ENCODE peak calls at places on chromosome 9, in nine cellular contexts. G is HS-5; O is NB4; J is stimulated activated CD8-positive, alpha-beta memory T cell treated with anti-CD3 and anti-CD28 coated beads, Interleukin-7, amount 100 ng/mL, for 24 hours; E is AG09309; K is NCI-H1105 treated with DMSO at 0.1 percent for 48 hours; X is non-pigmented ciliary epithelial cell; W is head of caudate nucleus; Q is uterus. I is an unnamed sample.

GRCh38 chr9:38047301-38048251 is 21.5 kb downstream of the SHB start:
- DNase-seq in G (peak), O (peak), J (no peak), E (peak), K (no peak), X (peak), W (peak), Q (no peak), I (peak)

GRCh38 chr9:23123048-23123632 is 676.5 kb downstream of the DMRTA1 start:
- DNase-seq in G (peak), O (peak), J (no peak), E (no peak), K (peak), X (peak), W (peak), Q (no peak), I (no peak)

GRCh38 chr9:112861638-112862555 is 28.8 kb downstream of the SLC46A2 start:
- DNase-seq in G (no peak), O (peak), J (no peak), E (no peak), K (no peak), X (no peak), W (peak), Q (no peak), I (no peak)

GRCh38 chr9:133508046-133508445 is 16.7 kb downstream of the MYMK start:
- DNase-seq in G (no peak), O (no peak), J (no peak), E (no peak), K (no peak), X (no peak), W (no peak), Q (no peak), I (no peak)

GRCh38 chr9:89635007-89635742 is 30.4 kb downstream of the GADD45G start:
- DNase-seq in G (peak), O (no peak), J (no peak), E (peak), K (peak), X (peak), W (peak), Q (peak), I (peak)

GRCh38 chr9:76859860-76860259 is 46.1 kb downstream of the PRUNE2 start:
- DNase-seq in G (no peak), O (peak), J (no peak), E (no peak), K (no peak), X (no peak), W (no peak), Q (no peak), I (no peak)

GRCh38 chr9:28916348-28916747 is 1343.1 kb upstream of the C9orf72 start:
- DNase-seq in G (no peak), O (no peak), J (no peak), E (no peak), K (no peak), X (no peak), W (no peak), Q (no peak), I (no peak)

GRCh38 chr9:7216004-7216821 is 458.4 kb downstream of the KDM4C start:
- DNase-seq in G (peak), O (peak), J (no peak), E (peak), K (no peak), X (no peak), W (no peak), Q (no peak), I (no peak)

GRCh38 chr9:133770076-133770777 is 32.1 kb upstream of the SARDH start:
- DNase-seq in G (no peak), O (no peak), J (no peak), E (no peak), K (no peak), X (no peak), W (no peak), Q (no peak), I (no peak)

GRCh38 chr9:117028103-117028858 is 341.2 kb downstream of the TRIM32 start:
- DNase-seq in G (no peak), O (no peak), J (no peak), E (no peak), K (no peak), X (no peak), W (no peak), Q (no peak), I (no peak)

GRCh38 chr9:124694394-124695279 is 76.5 kb downstream of the NR6A1 start:
- DNase-seq in G (no peak), O (no peak), J (no peak), E (no peak), K (no peak), X (no peak), W (no peak), Q (no peak), I (no peak)

GRCh38 chr9:120659617-120660169 is 54.6 kb downstream of the MEGF9 start:
- DNase-seq in G (no peak), O (no peak), J (no peak), E (no peak), K (no peak), X (no peak), W (no peak), Q (no peak), I (no peak)

GRCh38 chr9:132908635-132909034 is 29.9 kb downstream of the SPACA9 start:
- DNase-seq in G (no peak), O (no peak), J (no peak), E (no peak), K (no peak), X (no peak), W (no peak), Q (no peak), I (no peak)

GRCh38 chr9:124281934-124282351 is 24.2 kb downstream of the NEK6 start:
- DNase-seq in G (no peak), O (no peak), J (no peak), E (no peak), K (no peak), X (no peak), W (no peak), Q (no peak), I (no peak)

GRCh38 chr9:121545875-121546423 is 46.3 kb upstream of the GGTA1 start:
- DNase-seq in G (peak), O (peak), J (peak), E (peak), K (peak), X (no peak), W (peak), Q (peak), I (peak)

GRCh38 chr9:18632624-18633407 is 158.9 kb downstream of the ADAMTSL1 start:
- DNase-seq in G (no peak), O (no peak), J (no peak), E (peak), K (no peak), X (peak), W (no peak), Q (peak), I (no peak)

GRCh38 chr9:132597073-132597775 is 14.8 kb downstream of the BARHL1 start:
- DNase-seq in G (no peak), O (no peak), J (no peak), E (no peak), K (no peak), X (no peak), W (peak), Q (no peak), I (no peak)

GRCh38 chr9:137438591-137439157 is 2.5 kb downstream of the ENTPD8 start:
- DNase-seq in G (no peak), O (no peak), J (no peak), E (no peak), K (no peak), X (no peak), W (no peak), Q (no peak), I (no peak)

GRCh38 chr9:108296056-108296455 is 559.7 kb downstream of the ACTL7B start:
- DNase-seq in G (peak), O (no peak), J (no peak), E (peak), K (no peak), X (peak), W (no peak), Q (no peak), I (no peak)

GRCh38 chr9:73183917-73184861 is 32.5 kb downstream of the ANXA1 start:
- DNase-seq in G (no peak), O (peak), J (no peak), E (peak), K (peak), X (no peak), W (no peak), Q (no peak), I (peak)

GRCh38 chr9:92276223-92277007 is 17.1 kb downstream of the IARS1 start:
- DNase-seq in G (no peak), O (peak), J (no peak), E (no peak), K (no peak), X (no peak), W (no peak), Q (peak), I (no peak)

GRCh38 chr9:121736147-121736721 is 84.8 kb downstream of the DAB2IP start:
- DNase-seq in G (no peak), O (no peak), J (no peak), E (no peak), K (no peak), X (no peak), W (no peak), Q (peak), I (no peak)

GRCh38 chr9:92759446-92759845 is 5.2 kb downstream of the BICD2 start:
- DNase-seq in G (no peak), O (no peak), J (no peak), E (no peak), K (no peak), X (no peak), W (no peak), Q (no peak), I (no peak)

GRCh38 chr9:81191222-81191621 is 498.1 kb downstream of the TLE1 start:
- DNase-seq in G (no peak), O (no peak), J (no peak), E (no peak), K (no peak), X (no peak), W (no peak), Q (no peak), I (no peak)

GRCh38 chr9:23779220-23779619 is 46.8 kb downstream of the ELAVL2 start:
- DNase-seq in G (no peak), O (no peak), J (no peak), E (no peak), K (no peak), X (no peak), W (no peak), Q (no peak), I (no peak)

GRCh38 chr9:35729101-35729500 is 2.9 kb downstream of the TLN1 start:
- DNase-seq in G (no peak), O (no peak), J (no peak), E (no peak), K (no peak), X (no peak), W (no peak), Q (no peak), I (no peak)

GRCh38 chr9:89902450-89902849 is 297.6 kb downstream of the GADD45G start:
- DNase-seq in G (no peak), O (no peak), J (no peak), E (no peak), K (no peak), X (no peak), W (no peak), Q (peak), I (no peak)

GRCh38 chr9:10538073-10538472 is 74.7 kb downstream of the PTPRD start:
- DNase-seq in G (no peak), O (no peak), J (no peak), E (no peak), K (no peak), X (no peak), W (no peak), Q (no peak), I (no peak)

GRCh38 chr9:91042024-91042423 is 240.4 kb downstream of the SYK start:
- DNase-seq in G (no peak), O (no peak), J (no peak), E (no peak), K (no peak), X (no peak), W (no peak), Q (no peak), I (no peak)

GRCh38 chr9:131420913-131421312 is 27.0 kb downstream of the PRRC2B start:
- DNase-seq in G (no peak), O (peak), J (no peak), E (no peak), K (no peak), X (no peak), W (no peak), Q (no peak), I (no peak)

GRCh38 chr9:107638922-107639321 is 149.4 kb upstream of the KLF4 start:
- DNase-seq in G (no peak), O (peak), J (no peak), E (peak), K (peak), X (no peak), W (no peak), Q (peak), I (peak)

GRCh38 chr9:69468380-69468779 is 143.4 kb downstream of the ENTREP1 start:
- DNase-seq in G (no peak), O (no peak), J (no peak), E (no peak), K (no peak), X (no peak), W (no peak), Q (no peak), I (no peak)

GRCh38 chr9:14180077-14180941 is 133.6 kb downstream of the NFIB start:
- DNase-seq in G (no peak), O (no peak), J (no peak), E (no peak), K (peak), X (no peak), W (peak), Q (peak), I (peak)

GRCh38 chr9:110206388-110206787 is 1.6 kb downstream of the C9orf152 start:
- DNase-seq in G (no peak), O (no peak), J (no peak), E (no peak), K (no peak), X (no peak), W (no peak), Q (no peak), I (peak)

GRCh38 chr9:69193685-69194032 is 19.6 kb downstream of the TJP2 start:
- DNase-seq in G (no peak), O (no peak), J (no peak), E (no peak), K (peak), X (no peak), W (no peak), Q (no peak), I (peak)

GRCh38 chr9:122001491-122002201 is 91.5 kb downstream of the TTLL11 start:
- DNase-seq in G (no peak), O (no peak), J (no peak), E (no peak), K (no peak), X (no peak), W (no peak), Q (no peak), I (no peak)

GRCh38 chr9:125971050-125971449 is 223.9 kb downstream of the PBX3 start:
- DNase-seq in G (no peak), O (no peak), J (no peak), E (no peak), K (no peak), X (no peak), W (no peak), Q (no peak), I (no peak)

GRCh38 chr9:132894343-132894742 is 15.6 kb downstream of the SPACA9 start:
- DNase-seq in G (no peak), O (no peak), J (no peak), E (no peak), K (no peak), X (no peak), W (no peak), Q (no peak), I (no peak)